ENCODE peak calls at places on chromosomes 16 and 17, in nine cellular contexts. L is body of pancreas, S is GM23248, C is tibial nerve, J is heart right ventricle, G is HCT116, Q is psoas muscle, E is tibial artery, F is lung. K is an unnamed sample.
A peak's percentile ranks its signal among the peaks of the same experiment; 100 is the strongest.

GRCh38 chr16:15952265-15952711 is 2.9 kb downstream of the ABCC1 start:
- DNase-seq in G (no peak), Q (no peak), C (no peak), S (peak; percentile 37), F (no peak), J (no peak), L (no peak), E (no peak), K (no peak)

GRCh38 chr17:34575182-34575581 is 4.2 kb upstream of the TMEM132E start:
- DNase-seq in J (no peak), Q (no peak), L (no peak), C (no peak), G (no peak), F (no peak), E (no peak), S (no peak), K (no peak)

GRCh38 chr17:61878984-61879612 is 15.8 kb upstream of the BRIP1 start:
- DNase-seq in S (peak; percentile 4), C (no peak), F (no peak), L (no peak), E (no peak), G (no peak), J (no peak), Q (no peak), K (no peak)

GRCh38 chr17:12597895-12598294 is 67.8 kb upstream of the MYOCD start:
- DNase-seq in S (no peak), Q (no peak), E (no peak), J (no peak), F (no peak), G (no peak), C (no peak), L (no peak), K (no peak)

GRCh38 chr17:11140028-11140427 is 101.0 kb upstream of the SHISA6 start:
- DNase-seq in G (no peak), F (no peak), Q (no peak), L (no peak), C (peak; percentile 9), J (peak; percentile 13), S (no peak), E (no peak), K (peak; percentile 6)

GRCh38 chr17:42109086-42109485 is 3.4 kb downstream of the DHX58 start:
- DNase-seq in Q (no peak), E (no peak), L (no peak), S (no peak), C (no peak), F (no peak), G (no peak), J (no peak), K (no peak)

GRCh38 chr17:2158011-2158410 is 103.1 kb downstream of the HIC1 start:
- DNase-seq in G (no peak), F (peak; percentile 55), L (no peak), J (no peak), C (peak; percentile 67), S (peak; percentile 92), Q (no peak), E (peak; percentile 33), K (no peak)

GRCh38 chr17:75048396-75048933 is 1.4 kb downstream of the KCTD2 start:
- DNase-seq in F (no peak), C (no peak), E (peak; percentile 73), J (peak; percentile 27), G (no peak), Q (no peak), S (peak; percentile 65), L (peak; percentile 71), K (peak; percentile 92)

GRCh38 chr16:27405546-27406451 is 3.8 kb downstream of the IL21R start:
- DNase-seq in C (no peak), F (no peak), Q (no peak), J (no peak), E (no peak), L (no peak), G (no peak), S (peak; percentile 69), K (peak; percentile 81)

GRCh38 chr16:48561960-48562393 is 48.0 kb downstream of the N4BP1 start:
- DNase-seq in S (peak; percentile 42), E (no peak), G (no peak), Q (no peak), L (no peak), C (no peak), F (no peak), J (no peak), K (no peak)

GRCh38 chr16:87203060-87203656 is 114.0 kb downstream of the C16orf95 start:
- DNase-seq in J (peak; percentile 67), C (peak; percentile 57), S (peak; percentile 80), L (no peak), Q (peak; percentile 60), G (peak; percentile 85), E (peak; percentile 88), F (peak; percentile 47), K (peak; percentile 54)

GRCh38 chr16:8718753-8719386 is 44.5 kb downstream of the ABAT start:
- DNase-seq in E (no peak), L (no peak), S (no peak), F (no peak), C (no peak), J (no peak), Q (no peak), G (no peak), K (no peak)

GRCh38 chr16:84198401-84198800 is 7.4 kb downstream of the ADAD2 start:
- DNase-seq in F (no peak), C (peak; percentile 54), S (peak; percentile 68), J (no peak), Q (no peak), E (no peak), L (no peak), G (no peak), K (peak; percentile 68)

GRCh38 chr17:36507266-36507665 is 20.8 kb downstream of the ZNHIT3 start:
- DNase-seq in E (no peak), J (no peak), G (no peak), Q (no peak), L (no peak), S (no peak), C (no peak), F (no peak), K (no peak)

GRCh38 chr17:47843391-47843730 is 2.3 kb upstream of the SCRN2 start:
- DNase-seq in F (no peak), J (no peak), L (no peak), S (no peak), C (no peak), Q (no peak), E (no peak), G (no peak), K (no peak)

GRCh38 chr16:424033-424622 is 1.3 kb upstream of the RAB11FIP3 start:
- DNase-seq in Q (peak; percentile 89), S (peak; percentile 99), C (peak; percentile 88), J (no peak), G (no peak), F (peak; percentile 69), E (peak; percentile 93), L (peak; percentile 80), K (peak; percentile 97)

GRCh38 chr16:62051942-62052341 is 15.7 kb upstream of the CDH8 start:
- DNase-seq in L (no peak), C (no peak), G (no peak), J (no peak), S (no peak), E (no peak), Q (no peak), F (no peak), K (no peak)

GRCh38 chr17:17754719-17755686 is 73.7 kb downstream of the RAI1 start:
- DNase-seq in E (no peak), Q (no peak), J (peak; percentile 68), L (no peak), S (no peak), C (no peak), G (no peak), F (peak; percentile 86), K (no peak)
- H3K27me3 ChIP-seq in E (no peaks in the 10 kb centered on the region), Q (no peaks in the 10 kb centered on the region), J (no peaks in the 10 kb centered on the region), L (no peaks in the 10 kb centered on the region), S (no peaks in the 10 kb centered on the region), C (no peaks in the 10 kb centered on the region), G (no peaks in the 10 kb centered on the region), F (no peaks in the 10 kb centered on the region), K (no peaks in the 10 kb centered on the region)

GRCh38 chr16:89117239-89117974 is 23.8 kb downstream of the ACSF3 start:
- DNase-seq in Q (no peak), L (peak; percentile 5), F (no peak), J (no peak), G (no peak), E (peak; percentile 55), C (no peak), S (no peak), K (no peak)

GRCh38 chr16:89114159-89114981 is 20.7 kb downstream of the ACSF3 start:
- DNase-seq in L (peak; percentile 7), F (no peak), E (no peak), S (no peak), Q (peak; percentile 44), J (no peak), G (no peak), C (no peak), K (no peak)

GRCh38 chr16:89116341-89117238 is 22.9 kb downstream of the ACSF3 start:
- DNase-seq in G (no peak), L (no peak), E (peak; percentile 53), S (no peak), J (no peak), C (no peak), Q (no peak), F (no peak), K (no peak)

GRCh38 chr16:89113661-89114060 is 20.0 kb downstream of the ACSF3 start:
- DNase-seq in C (no peak), J (no peak), G (no peak), S (no peak), F (no peak), E (no peak), L (no peak), Q (no peak), K (no peak)

GRCh38 chr16:89115216-89115949 is 21.7 kb downstream of the ACSF3 start:
- DNase-seq in F (peak; percentile 77), G (no peak), J (peak; percentile 74), Q (peak; percentile 84), S (no peak), L (peak; percentile 33), C (peak; percentile 65), E (peak; percentile 83), K (no peak)
- H3K4me3 ChIP-seq in F (no peak overlapping the region), G (no peak overlapping the region), J (no peak overlapping the region), Q (no peak overlapping the region), S (no peak overlapping the region), L (no peak overlapping the region), C (peak overlapping the region; percentile 20), E (no peak overlapping the region), K (no peak overlapping the region)

GRCh38 chr17:38560503-38561318 is 45.0 kb downstream of the SRCIN1 start:
- DNase-seq in C (no peak), J (no peak), L (no peak), Q (no peak), G (no peak), E (no peak), F (no peak), S (peak; percentile 54), K (no peak)
- H3K27me3 ChIP-seq in C (peaks cover 56% of the 10 kb centered on the region), J (peaks cover 69% of the 10 kb centered on the region), L (no peaks in the 10 kb centered on the region), Q (peaks cover 71% of the 10 kb centered on the region), G (no peaks in the 10 kb centered on the region), E (peaks cover 89% of the 10 kb centered on the region), F (no peaks in the 10 kb centered on the region), S (peaks cover 9% of the 10 kb centered on the region), K (peaks cover 4% of the 10 kb centered on the region)

GRCh38 chr17:79789943-79790804 is 6.7 kb downstream of the CBX8 start:
- DNase-seq in F (no peak), Q (peak; percentile 72), S (peak; percentile 64), G (no peak), C (no peak), J (peak; percentile 55), E (no peak), L (peak; percentile 50), K (peak; percentile 51)
- H3K4me3 ChIP-seq in F (no peak overlapping the region), Q (no peak overlapping the region), S (no peak overlapping the region), G (no peak overlapping the region), C (peak overlapping the region; percentile 19), J (peak overlapping the region; percentile 22), E (no peak overlapping the region), L (no peak overlapping the region), K (peak overlapping the region; percentile 15)

GRCh38 chr16:67539691-67540635 is 11.3 kb downstream of the RIPOR1 start:
- DNase-seq in C (no peak), Q (peak; percentile 52), S (no peak), E (no peak), F (no peak), L (no peak), G (no peak), J (no peak), K (no peak)
- H3K27me3 ChIP-seq in C (no peaks in the 10 kb centered on the region), Q (no peaks in the 10 kb centered on the region), S (no peaks in the 10 kb centered on the region), E (no peaks in the 10 kb centered on the region), F (no peaks in the 10 kb centered on the region), L (no peaks in the 10 kb centered on the region), G (no peaks in the 10 kb centered on the region), J (no peaks in the 10 kb centered on the region), K (no peaks in the 10 kb centered on the region)